ENCODE peak calls at places on chromosomes 12 and 14, in four cellular contexts. One of them, this sample, is unnamed.

GRCh38 chr14:59268011-59268410 is 79.5 kb downstream of the DAAM1 start:
- DNase-seq in K562: no peak
- DNase-seq in GM12878: no peak
- DNase-seq in H1: no peak
- DNase-seq in this sample: no peak

GRCh38 chr14:52412426-52412825 is 98.3 kb downstream of the PTGER2 start:
- DNase-seq in GM12878: no peak
- DNase-seq in H1: no peak
- DNase-seq in K562: no peak
- DNase-seq in this sample: no peak

GRCh38 chr12:1907652-1908611 is 10.5 kb downstream of the CACNA2D4 start:
- DNase-seq in GM12878: no peak
- DNase-seq in H1: peak
- DNase-seq in K562: no peak
- DNase-seq in this sample: no peak

GRCh38 chr12:12518919-12519318 is 43.7 kb downstream of the DUSP16 start:
- DNase-seq in H1: no peak
- DNase-seq in GM12878: no peak
- DNase-seq in K562: no peak
- DNase-seq in this sample: no peak

GRCh38 chr12:58914457-58914856 is 5.8 kb downstream of the LRIG3 start:
- DNase-seq in GM12878: no peak
- DNase-seq in H1: no peak
- DNase-seq in K562: no peak
- DNase-seq in this sample: no peak

GRCh38 chr12:79769860-79770485 is 79.2 kb upstream of the PAWR start:
- DNase-seq in GM12878: no peak
- DNase-seq in H1: no peak
- DNase-seq in K562: no peak
- DNase-seq in this sample: no peak

GRCh38 chr14:71089974-71090373 is 182.7 kb downstream of the PCNX1 start:
- DNase-seq in H1: no peak
- DNase-seq in K562: no peak
- DNase-seq in GM12878: no peak
- DNase-seq in this sample: no peak

GRCh38 chr12:45789025-45789424 is 59.5 kb downstream of the ARID2 start:
- DNase-seq in GM12878: no peak
- DNase-seq in K562: no peak
- DNase-seq in H1: no peak
- DNase-seq in this sample: no peak

GRCh38 chr12:123761841-123762714 is at the start of gene DNAH10:
- DNase-seq in K562: no peak
- DNase-seq in H1: peak
- DNase-seq in GM12878: peak
- DNase-seq in this sample: peak

GRCh38 chr12:85920324-85920947 is 46.3 kb downstream of the NTS start:
- DNase-seq in K562: peak
- DNase-seq in GM12878: no peak
- DNase-seq in H1: no peak
- DNase-seq in this sample: no peak

GRCh38 chr14:105039458-105040205 is 18.7 kb upstream of the CDCA4 start:
- DNase-seq in H1: no peak
- DNase-seq in GM12878: no peak
- DNase-seq in K562: no peak
- DNase-seq in this sample: no peak

GRCh38 chr12:67415473-67415872 is 146.3 kb downstream of the CAND1 start:
- DNase-seq in K562: no peak
- DNase-seq in H1: no peak
- DNase-seq in GM12878: no peak
- DNase-seq in this sample: no peak

DNA sequence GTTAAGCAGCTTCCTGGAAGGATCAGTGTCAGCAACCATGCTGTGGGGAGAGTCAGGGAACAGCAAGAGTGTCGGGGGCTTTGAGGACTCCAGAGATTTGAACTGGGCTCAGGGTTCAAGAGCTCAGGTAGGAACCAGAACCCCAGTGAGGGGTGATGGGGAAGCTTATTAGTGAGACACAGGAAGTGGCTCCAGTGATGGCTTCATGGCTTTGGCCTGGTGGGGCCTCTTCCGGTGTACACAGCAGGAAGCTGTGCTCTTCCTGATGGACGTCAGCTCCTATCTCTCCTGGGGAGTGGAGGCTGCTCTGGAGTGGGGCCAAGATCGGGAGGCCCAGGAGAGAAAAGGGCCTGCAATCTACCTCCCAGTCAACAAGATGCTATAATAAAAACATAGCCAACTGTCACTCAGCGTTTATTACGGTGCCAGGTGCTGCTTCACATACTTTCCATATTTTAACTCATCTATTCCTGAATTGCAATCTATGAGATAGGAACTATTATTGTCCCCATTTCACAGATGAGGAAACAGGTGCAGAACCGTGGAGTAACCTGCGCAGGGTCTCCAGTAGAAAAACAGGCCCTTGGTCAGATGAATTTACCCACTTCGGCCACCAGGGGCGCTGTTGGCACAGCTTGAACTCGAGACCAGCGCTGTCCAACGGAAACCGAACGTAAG is 63.7 kb upstream of the DLK1 start:
- DNase-seq in GM12878: no peak
- DNase-seq in K562: peak
- DNase-seq in H1: peak
- DNase-seq in this sample: no peak
- TF ChIP-seq TAF1 in GM12878: no peak
- TF ChIP-seq TAF1 in K562: no peak
- TF ChIP-seq TAF1 in H1: no peak
- TF ChIP-seq TAF1 in this sample: no peak

DNA sequence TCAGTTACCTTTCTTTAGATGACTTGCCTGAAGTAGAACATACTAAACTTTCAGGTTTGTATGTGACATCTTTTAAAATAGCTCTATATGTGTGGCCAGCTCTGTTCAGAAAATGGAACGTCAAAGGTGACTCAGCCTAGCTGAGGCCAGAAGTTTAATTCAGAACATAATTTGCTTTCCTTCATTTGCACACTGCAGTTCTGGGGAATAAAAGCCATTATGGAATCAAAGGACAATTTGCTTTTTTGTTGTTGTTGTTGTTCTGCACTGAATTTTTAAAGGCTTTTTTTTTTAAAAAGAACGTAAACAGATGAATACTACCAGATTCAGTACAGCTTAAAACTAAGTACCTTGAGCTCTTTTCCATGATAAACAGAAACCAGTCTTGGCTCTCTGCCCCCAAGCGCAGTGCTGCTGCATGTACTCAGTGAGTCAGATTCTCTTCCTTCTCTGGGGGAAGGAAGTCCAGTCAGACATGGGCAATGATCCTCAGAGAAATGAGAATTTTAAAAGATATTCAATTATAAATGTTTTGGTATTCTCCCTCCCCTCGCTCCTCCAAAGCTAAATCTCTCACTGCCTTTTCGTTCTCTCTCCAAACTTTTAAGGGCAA is 644.2 kb downstream of the NOVA1 start:
- DNase-seq in GM12878: no peak
- DNase-seq in K562: no peak
- DNase-seq in H1: no peak
- DNase-seq in this sample: no peak
- TF ChIP-seq POLR2AphosphoS5 in GM12878: no peak
- TF ChIP-seq POLR2AphosphoS5 in K562: no peak
- TF ChIP-seq POLR2AphosphoS5 in H1: no peak
- TF ChIP-seq POLR2AphosphoS5 in this sample: no peak

GRCh38 chr12:64404470-64405446 is 566 bp downstream of the XPOT start:
- DNase-seq in GM12878: no peak
- DNase-seq in H1: peak
- DNase-seq in K562: peak
- DNase-seq in this sample: peak
- TF ChIP-seq POLR2A in GM12878: peak
- TF ChIP-seq POLR2A in H1: no peak
- TF ChIP-seq POLR2A in K562: peak
- TF ChIP-seq POLR2A in this sample: no peak

DNA sequence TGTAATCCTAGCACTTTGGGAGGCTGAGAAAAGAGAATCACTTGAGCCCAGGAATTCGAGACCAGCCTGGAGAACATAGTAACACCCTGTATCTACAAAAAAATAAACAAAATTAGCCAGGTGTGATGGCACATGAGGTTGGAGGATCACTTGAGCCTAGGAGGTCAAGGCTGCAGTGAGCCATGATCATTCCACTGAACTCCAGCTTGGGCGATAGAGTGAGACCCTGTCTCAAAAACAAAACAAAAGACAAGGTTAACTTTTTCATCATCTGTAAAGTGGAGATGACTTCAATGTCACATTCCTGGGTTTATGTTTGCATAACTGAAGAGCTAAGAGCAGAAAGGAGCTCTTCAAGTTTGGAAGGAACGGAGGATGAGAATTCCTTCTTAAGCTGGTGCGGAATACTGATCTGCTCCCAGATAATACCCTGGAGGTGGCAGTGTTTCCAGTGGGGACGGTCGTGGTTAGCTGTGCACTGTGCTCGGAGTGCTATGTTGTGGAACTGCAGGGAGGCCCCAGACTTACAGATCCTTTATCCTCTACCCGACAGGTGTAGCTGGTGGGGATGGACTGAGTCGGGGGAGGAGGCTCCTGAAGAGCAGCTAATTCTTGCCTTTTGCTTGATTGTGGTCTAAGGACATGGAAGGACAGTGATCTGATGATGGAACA is 22.5 kb upstream of the BICD1 start:
- DNase-seq in K562: no peak
- DNase-seq in H1: no peak
- DNase-seq in GM12878: no peak
- DNase-seq in this sample: no peak
- TF ChIP-seq TAF1 in K562: no peak
- TF ChIP-seq TAF1 in H1: no peak
- TF ChIP-seq TAF1 in GM12878: no peak
- TF ChIP-seq TAF1 in this sample: no peak

GRCh38 chr14:76152333-76152681 is 585 bp downstream of the GPATCH2L start:
- DNase-seq in K562: peak
- DNase-seq in H1: no peak
- DNase-seq in GM12878: peak
- DNase-seq in this sample: peak
- TF ChIP-seq POLR2AphosphoS5 in K562: no peak
- TF ChIP-seq POLR2AphosphoS5 in H1: no peak
- TF ChIP-seq POLR2AphosphoS5 in GM12878: peak
- TF ChIP-seq POLR2AphosphoS5 in this sample: no peak

GRCh38 chr14:21437063-21437901 is 18.6 kb downstream of the CHD8 start:
- DNase-seq in H1: peak
- DNase-seq in K562: peak
- DNase-seq in GM12878: peak
- DNase-seq in this sample: peak
- TF ChIP-seq POLR2A in H1: peak
- TF ChIP-seq POLR2A in K562: peak
- TF ChIP-seq POLR2A in GM12878: peak
- TF ChIP-seq POLR2A in this sample: peak

DNA sequence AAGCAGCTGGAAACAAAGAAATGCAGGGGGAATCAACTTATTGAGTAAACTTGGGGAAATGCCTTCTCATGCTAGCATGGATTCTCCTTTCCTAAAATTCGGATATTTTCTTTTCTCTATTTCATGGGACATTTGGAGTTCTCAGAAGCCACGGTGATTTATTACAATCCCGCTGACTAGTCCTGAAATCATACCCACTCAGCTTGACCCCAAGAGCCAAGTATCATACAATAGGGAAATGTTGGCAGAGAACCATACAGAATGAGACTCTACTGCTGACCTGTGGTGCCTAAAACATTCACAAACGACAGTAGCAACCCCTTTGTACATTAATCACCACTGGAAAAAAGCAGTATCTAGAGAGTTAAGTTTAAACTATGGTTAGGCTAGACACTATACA is 112.4 kb downstream of the KICS2 start:
- DNase-seq in H1: no peak
- DNase-seq in GM12878: no peak
- DNase-seq in K562: no peak
- DNase-seq in this sample: no peak
- TF ChIP-seq TAF1 in H1: no peak
- TF ChIP-seq TAF1 in GM12878: no peak
- TF ChIP-seq TAF1 in K562: no peak
- TF ChIP-seq TAF1 in this sample: no peak

GRCh38 chr12:29241821-29242591 is 92.9 kb downstream of the FAR2 start:
- DNase-seq in H1: no peak
- DNase-seq in GM12878: peak
- DNase-seq in K562: no peak
- DNase-seq in this sample: peak

GRCh38 chr12:29245246-29245645 is 96.2 kb downstream of the FAR2 start:
- DNase-seq in H1: no peak
- DNase-seq in GM12878: no peak
- DNase-seq in K562: no peak
- DNase-seq in this sample: no peak

GRCh38 chr12:29240441-29240840 is 91.4 kb downstream of the FAR2 start:
- DNase-seq in GM12878: no peak
- DNase-seq in H1: no peak
- DNase-seq in K562: no peak
- DNase-seq in this sample: no peak

GRCh38 chr12:29239336-29239735 is 90.3 kb downstream of the FAR2 start:
- DNase-seq in GM12878: no peak
- DNase-seq in H1: no peak
- DNase-seq in K562: no peak
- DNase-seq in this sample: no peak

DNA sequence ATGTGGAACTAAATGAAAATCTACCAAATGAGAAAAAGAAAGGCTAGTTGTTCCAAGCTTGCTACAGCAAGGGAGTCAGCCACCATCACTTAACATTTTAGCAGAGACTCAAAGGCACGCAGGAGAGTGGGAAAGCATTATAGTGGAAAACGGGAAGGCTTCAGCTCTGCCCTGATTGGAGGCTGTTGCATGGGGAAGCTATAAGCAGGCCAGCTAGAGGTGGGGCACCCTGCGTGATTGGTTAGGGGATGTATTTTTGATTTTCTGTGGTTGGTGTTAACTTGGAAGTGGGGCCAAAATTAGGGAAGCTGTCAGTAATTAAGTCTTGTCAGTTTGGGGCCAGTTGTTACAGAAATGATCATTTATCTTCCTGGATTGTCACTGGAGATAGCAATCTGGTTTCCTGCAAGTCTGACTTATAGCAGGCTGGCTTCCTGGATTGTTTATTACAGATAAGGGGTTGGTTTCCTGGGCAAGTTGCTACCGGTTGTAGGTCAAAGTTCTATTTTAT is 93.9 kb downstream of the FAR2 start:
- DNase-seq in K562: no peak
- DNase-seq in GM12878: no peak
- DNase-seq in H1: no peak
- DNase-seq in this sample: no peak
- TF ChIP-seq POLR2AphosphoS5 in K562: no peak
- TF ChIP-seq POLR2AphosphoS5 in GM12878: no peak
- TF ChIP-seq POLR2AphosphoS5 in H1: no peak
- TF ChIP-seq POLR2AphosphoS5 in this sample: no peak